ENCODE peak calls at places on chromosome 13, in four cellular contexts. K, Y, W and Z are unnamed samples.
A peak's percentile ranks its signal among the peaks of the same experiment; 100 is the strongest.

GRCh38 chr13:92719868-92720267 is 506.7 kb upstream of the GPC6 start:
- DNase-seq in K (no peak), Y (no peak), W (no peak), Z (no peak)

GRCh38 chr13:66887088-66887487 is 343.0 kb downstream of the PCDH9 start:
- DNase-seq in K (no peak), Y (no peak), W (no peak), Z (peak; percentile 48)

GRCh38 chr13:36965767-36966166 is 33.4 kb downstream of the ALG5 start:
- DNase-seq in K (peak; percentile 85), Y (no peak), W (peak; percentile 95), Z (peak; percentile 86)

GRCh38 chr13:46622918-46623256 is 69.9 kb downstream of the LRCH1 start:
- DNase-seq in K (peak; percentile 25), Y (peak; percentile 41), W (no peak), Z (peak; percentile 83)

GRCh38 chr13:43787998-43788397 is 1.2 kb upstream of the ENOX1 start:
- DNase-seq in K (peak; percentile 63), Y (no peak), W (peak; percentile 38), Z (peak; percentile 69)

GRCh38 chr13:109036091-109036490 is 406.7 kb downstream of the MYO16 start:
- DNase-seq in K (no peak), Y (no peak), W (no peak), Z (no peak)

GRCh38 chr13:23081901-23082300 is 98.9 kb upstream of the SGCG start:
- DNase-seq in K (no peak), Y (no peak), W (no peak), Z (no peak)

GRCh38 chr13:49652691-49653305 is 24.5 kb downstream of the ARL11 start:
- DNase-seq in K (peak; percentile 63), Y (peak; percentile 32), W (no peak), Z (peak; percentile 35)

GRCh38 chr13:110044521-110045200 is 258.3 kb upstream of the IRS2 start:
- DNase-seq in K (no peak), Y (no peak), W (no peak), Z (peak; percentile 14)

GRCh38 chr13:67769063-67769986 is 539.2 kb upstream of the PCDH9 start:
- DNase-seq in K (no peak), Y (no peak), W (no peak), Z (no peak)

GRCh38 chr13:50365683-50366391 is 350.6 kb downstream of the KCNRG start:
- DNase-seq in K (peak; percentile 76), Y (peak; percentile 23), W (peak; percentile 94), Z (no peak)

GRCh38 chr13:95288899-95289500 is 12.3 kb downstream of the ABCC4 start:
- DNase-seq in K (no peak), Y (no peak), W (peak; percentile 81), Z (no peak)

GRCh38 chr13:97004886-97005285 is 10.6 kb upstream of the OXGR1 start:
- DNase-seq in K (no peak), Y (no peak), W (no peak), Z (peak; percentile 37)

GRCh38 chr13:34334984-34335661 is 517.2 kb downstream of the RFC3 start:
- DNase-seq in K (no peak), Y (no peak), W (no peak), Z (no peak)

GRCh38 chr13:77345150-77345780 is 18.4 kb upstream of the MYCBP2 start:
- DNase-seq in K (no peak), Y (no peak), W (peak; percentile 39), Z (no peak)

GRCh38 chr13:71864981-71865857 is 1.8 kb downstream of the DACH1 start:
- DNase-seq in K (no peak), Y (peak; percentile 21), W (no peak), Z (no peak)

GRCh38 chr13:113297370-113297871 is 382 bp downstream of the LAMP1 start:
- DNase-seq in K (no peak), Y (peak; percentile 26), W (peak; percentile 26), Z (peak; percentile 11)

GRCh38 chr13:76852991-76853390 is 33.2 kb downstream of the KCTD12 start:
- DNase-seq in K (peak; percentile 82), Y (no peak), W (peak; percentile 94), Z (peak; percentile 74)

GRCh38 chr13:52809310-52809769 is 39.1 kb downstream of the PCDH8 start:
- DNase-seq in K (peak; percentile 85), Y (peak; percentile 61), W (peak; percentile 69), Z (peak; percentile 54)
- TF ChIP-seq CTCF in K (peak; percentile 73), Y (peak; percentile 37), W (peak; percentile 77), Z (peak; percentile 22)

GRCh38 chr13:79401259-79402071 is 4.6 kb downstream of the RBM26 start:
- DNase-seq in K (no peak), Y (no peak), W (no peak), Z (no peak)

GRCh38 chr13:79402679-79403078 is 3.4 kb downstream of the RBM26 start:
- DNase-seq in K (no peak), Y (no peak), W (peak; percentile 53), Z (no peak)

GRCh38 chr13:79403113-79403512 is 2.9 kb downstream of the RBM26 start:
- DNase-seq in K (no peak), Y (no peak), W (no peak), Z (no peak)

GRCh38 chr13:79404361-79404760 is 1.7 kb downstream of the RBM26 start:
- DNase-seq in K (no peak), Y (no peak), W (no peak), Z (no peak)

DNA sequence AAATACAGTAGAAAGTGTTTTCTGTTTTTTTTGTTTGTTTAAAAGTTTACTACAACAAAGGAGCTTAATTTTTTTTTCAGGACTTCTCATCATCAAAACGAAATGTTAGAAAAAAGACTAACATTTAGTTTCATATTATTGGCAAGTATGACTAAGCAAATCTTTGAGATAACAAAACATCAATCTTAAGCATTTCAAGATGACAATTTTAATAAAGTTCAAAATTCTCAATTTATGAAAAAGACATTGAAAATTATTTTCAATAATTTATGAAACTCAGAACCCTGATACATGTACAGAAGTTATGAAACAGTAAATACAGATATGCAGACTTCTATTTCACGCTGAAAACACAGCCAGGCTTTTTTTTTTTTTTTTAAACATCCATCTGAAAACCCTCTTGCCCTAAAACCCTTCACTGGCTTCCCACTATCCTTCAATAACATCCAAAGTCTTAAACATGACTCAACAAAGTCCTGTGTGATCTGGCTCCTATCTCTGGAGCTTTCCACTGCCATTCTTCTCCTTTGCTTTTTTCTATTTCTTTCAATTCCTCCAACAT is 3.9 kb downstream of the RBM26 start:
- DNase-seq in K (no peak), Y (no peak), W (no peak), Z (no peak)
- H3K4me3 ChIP-seq in K (peak overlapping the region; percentile 73), Y (no peak overlapping the region), W (no peak overlapping the region), Z (no peak overlapping the region)

GRCh38 chr13:80469841-80470378 is 129.0 kb upstream of the SPRY2 start:
- DNase-seq in K (peak; percentile 72), Y (peak; percentile 37), W (peak; percentile 91), Z (peak; percentile 98)

GRCh38 chr13:80477641-80478443 is 136.9 kb upstream of the SPRY2 start:
- DNase-seq in K (no peak), Y (no peak), W (peak; percentile 93), Z (no peak)

GRCh38 chr13:80476953-80477352 is 136.0 kb upstream of the SPRY2 start:
- DNase-seq in K (no peak), Y (no peak), W (no peak), Z (no peak)

GRCh38 chr13:80473695-80474094 is 132.8 kb upstream of the SPRY2 start:
- DNase-seq in K (peak; percentile 82), Y (no peak), W (peak; percentile 94), Z (peak; percentile 71)

DNA sequence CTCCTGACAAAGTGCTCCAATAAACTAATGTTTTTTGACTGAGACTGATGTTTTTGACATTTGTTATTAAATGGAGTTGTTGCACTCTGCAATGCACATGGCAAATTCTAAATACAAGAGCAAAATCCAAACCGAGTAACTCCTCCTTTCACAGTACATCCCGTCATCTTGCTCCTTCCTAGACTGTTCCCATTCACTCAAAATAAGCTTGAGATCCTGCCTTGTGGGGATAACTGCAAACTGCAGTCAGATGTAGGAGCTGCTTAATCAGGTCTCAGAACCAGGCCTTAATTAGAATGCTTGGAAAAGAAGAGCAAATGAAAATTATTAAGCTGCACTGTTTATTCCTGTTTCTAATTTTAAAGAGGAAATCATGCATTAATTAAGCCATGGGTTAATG is 134.8 kb upstream of the SPRY2 start:
- DNase-seq in K (no peak), Y (no peak), W (no peak), Z (no peak)
- TF ChIP-seq CTCF in K (no peak), Y (no peak), W (no peak), Z (no peak)

DNA sequence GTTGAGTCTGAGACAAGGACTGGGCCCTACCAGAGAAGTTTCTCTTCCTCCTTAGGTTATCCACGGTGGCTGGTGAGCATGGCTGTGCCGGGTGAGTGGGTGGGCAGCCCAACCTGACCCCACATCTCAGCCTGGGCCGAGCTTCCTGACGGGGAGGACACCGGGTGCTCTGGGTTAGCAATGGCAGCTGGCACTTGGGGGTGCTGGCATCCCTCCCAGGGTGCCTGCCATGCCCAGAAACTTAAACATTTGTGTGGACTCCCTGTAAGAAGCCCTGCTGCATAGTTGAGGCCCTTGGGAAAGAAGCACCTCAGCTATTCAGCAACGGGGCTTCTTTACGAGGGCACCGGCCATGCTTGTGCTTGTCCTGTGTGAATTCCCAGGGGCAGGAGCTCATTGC is 33.9 kb upstream of the MEDAG start:
- DNase-seq in K (no peak), Y (no peak), W (no peak), Z (no peak)
- H3K4me3 ChIP-seq in K (no peak overlapping the region), Y (no peak overlapping the region), W (no peak overlapping the region), Z (no peak overlapping the region)

GRCh38 chr13:20127563-20128458 is 33.0 kb downstream of the GJA3 start:
- DNase-seq in K (peak; percentile 66), Y (peak; percentile 77), W (no peak), Z (peak; percentile 44)

GRCh38 chr13:20130012-20130411 is 30.8 kb downstream of the GJA3 start:
- DNase-seq in K (no peak), Y (no peak), W (no peak), Z (no peak)

GRCh38 chr13:20129076-20129475 is 31.8 kb downstream of the GJA3 start:
- DNase-seq in K (no peak), Y (no peak), W (no peak), Z (no peak)

GRCh38 chr13:20127263-20127562 is 33.6 kb downstream of the GJA3 start:
- DNase-seq in K (no peak), Y (no peak), W (peak; percentile 21), Z (peak; percentile 10)

DNA sequence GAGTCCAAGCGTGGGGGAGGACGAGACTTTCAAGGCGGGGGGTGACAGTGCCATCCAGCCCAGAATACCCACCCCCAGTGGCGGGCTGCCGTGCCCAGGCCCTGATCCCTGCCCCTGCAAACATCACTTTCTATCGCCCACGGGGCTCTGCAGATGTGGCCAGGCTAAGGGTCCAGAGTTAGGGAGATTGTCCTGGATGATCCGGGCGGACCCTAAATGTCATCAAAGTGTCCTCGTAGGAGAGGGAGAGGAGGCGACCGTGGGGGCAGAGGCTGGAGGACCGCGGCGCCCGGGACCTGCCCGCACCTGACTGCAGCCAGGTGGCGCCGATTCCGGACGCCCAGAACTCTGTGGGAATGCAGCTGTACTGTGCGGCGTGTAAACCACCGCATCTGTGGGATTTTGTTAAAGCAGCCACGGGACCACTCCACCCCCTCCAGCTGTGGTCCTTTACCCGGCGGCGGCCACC is 32.4 kb downstream of the GJA3 start:
- DNase-seq in K (peak; percentile 50), Y (peak; percentile 41), W (no peak), Z (no peak)
- TF ChIP-seq CTCF in K (peak; percentile 71), Y (peak; percentile 31), W (peak; percentile 66), Z (no peak)

DNA sequence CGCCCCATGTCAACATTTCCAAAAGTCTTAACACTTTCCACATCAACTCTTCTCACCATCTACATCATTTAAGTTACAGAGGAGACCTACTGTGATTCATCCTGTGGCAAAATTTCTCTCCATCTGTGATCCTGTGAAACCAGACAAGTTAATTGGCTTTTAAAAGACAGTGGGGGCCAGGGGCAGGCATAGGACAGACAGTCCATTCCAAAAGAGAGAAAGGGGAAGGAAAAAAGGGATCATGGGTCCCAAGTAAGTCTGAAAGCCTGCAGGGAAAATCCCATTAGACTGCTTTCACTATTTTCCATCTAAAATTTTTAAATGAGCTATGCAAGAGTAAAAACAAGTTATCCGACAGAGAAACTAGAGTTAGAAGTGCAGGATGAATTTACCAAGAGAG is 121.0 kb downstream of the MRPL57 start:
- DNase-seq in K (no peak), Y (no peak), W (no peak), Z (peak; percentile 8)
- H3K4me3 ChIP-seq in K (peak overlapping the region; percentile 86), Y (peak overlapping the region; percentile 71), W (no peak overlapping the region), Z (peak overlapping the region; percentile 96)